ENCODE peak calls at places on chromosomes 1 and 21, in eight cellular contexts. D, U, C, H, O, F, E and K are unnamed samples.
A peak's percentile ranks its signal among the peaks of the same experiment; 100 is the strongest.

GRCh38 chr1:1212780-1213152 is 1.2 kb downstream of the TNFRSF4 start:
- DNase-seq in D (peak; percentile 75), U (peak; percentile 57), C (no peak), H (no peak), O (no peak), F (no peak), E (no peak), K (no peak)

GRCh38 chr1:245715970-245716369 is 561.2 kb downstream of the KIF26B start:
- DNase-seq in D (no peak), U (no peak), C (no peak), H (peak; percentile 32), O (no peak), F (no peak), E (no peak), K (no peak)

GRCh38 chr21:31668651-31669491 is 9.4 kb downstream of the SOD1 start:
- DNase-seq in D (no peak), U (no peak), C (no peak), H (no peak), O (no peak), F (no peak), E (no peak), K (no peak)

GRCh38 chr1:204263240-204263848 is 49.6 kb upstream of the GOLT1A start:
- DNase-seq in D (no peak), U (no peak), C (no peak), H (no peak), O (no peak), F (no peak), E (no peak), K (no peak)

GRCh38 chr1:219293440-219293839 is 119.8 kb downstream of the LYPLAL1 start:
- DNase-seq in D (no peak), U (no peak), C (no peak), H (no peak), O (no peak), F (no peak), E (no peak), K (no peak)

GRCh38 chr1:185284533-185285244 is 32.4 kb downstream of the IVNS1ABP start:
- DNase-seq in D (no peak), U (no peak), C (no peak), H (no peak), O (no peak), F (no peak), E (no peak), K (no peak)

GRCh38 chr1:118335372-118335771 is 150.3 kb upstream of the SPAG17 start:
- DNase-seq in D (no peak), U (no peak), C (no peak), H (no peak), O (no peak), F (no peak), E (no peak), K (no peak)

GRCh38 chr21:25425156-25425555 is 182.1 kb downstream of the MRPL39 start:
- DNase-seq in D (no peak), U (no peak), C (no peak), H (no peak), O (no peak), F (no peak), E (no peak), K (no peak)

GRCh38 chr1:247335871-247336270 is 4.2 kb upstream of the ZNF496 start:
- DNase-seq in D (no peak), U (no peak), C (peak; percentile 31), H (no peak), O (no peak), F (no peak), E (peak; percentile 52), K (no peak)

GRCh38 chr1:200916681-200917080 is 22.0 kb downstream of the INAVA start:
- DNase-seq in D (no peak), U (no peak), C (no peak), H (no peak), O (no peak), F (no peak), E (no peak), K (no peak)

GRCh38 chr1:39170731-39171375 is 33.6 kb upstream of the MACF1 start:
- DNase-seq in D (no peak), U (no peak), C (no peak), H (no peak), O (no peak), F (no peak), E (no peak), K (no peak)

GRCh38 chr1:246971322-246971721 is 36.5 kb downstream of the ZNF695 start:
- DNase-seq in D (peak; percentile 56), U (peak; percentile 62), C (peak; percentile 61), H (no peak), O (no peak), F (no peak), E (peak; percentile 64), K (no peak)

GRCh38 chr1:64917328-64917861 is 49.0 kb downstream of the JAK1 start:
- DNase-seq in D (peak; percentile 68), U (peak; percentile 70), C (peak; percentile 48), H (peak; percentile 94), O (peak; percentile 85), F (no peak), E (no peak), K (no peak)

GRCh38 chr1:201783572-201783971 is 45.4 kb upstream of the IPO9 start:
- DNase-seq in D (no peak), U (no peak), C (no peak), H (no peak), O (no peak), F (no peak), E (no peak), K (no peak)

GRCh38 chr1:48675251-48675650 is 101.4 kb downstream of the BEND5 start:
- DNase-seq in D (no peak), U (no peak), C (no peak), H (no peak), O (no peak), F (no peak), E (no peak), K (no peak)

GRCh38 chr1:30879940-30880339 is 28.6 kb downstream of the SDC3 start:
- DNase-seq in D (no peak), U (no peak), C (no peak), H (no peak), O (no peak), F (no peak), E (no peak), K (no peak)

GRCh38 chr1:87197156-87197555 is 131.5 kb upstream of the LMO4 start:
- DNase-seq in D (no peak), U (no peak), C (no peak), H (no peak), O (no peak), F (no peak), E (no peak), K (no peak)

GRCh38 chr1:178506177-178506576 is 6.7 kb upstream of the TEX35 start:
- DNase-seq in D (no peak), U (no peak), C (no peak), H (no peak), O (no peak), F (no peak), E (no peak), K (no peak)

GRCh38 chr1:15937706-15938168 is 38.2 kb downstream of the ZBTB17 start:
- DNase-seq in D (no peak), U (no peak), C (no peak), H (no peak), O (no peak), F (no peak), E (no peak), K (no peak)

GRCh38 chr1:180250883-180251509 is 20.9 kb downstream of the LHX4 start:
- DNase-seq in D (no peak), U (no peak), C (no peak), H (no peak), O (no peak), F (no peak), E (no peak), K (no peak)

GRCh38 chr1:214255509-214255908 is 25.4 kb upstream of the SMYD2 start:
- DNase-seq in D (no peak), U (no peak), C (no peak), H (no peak), O (no peak), F (no peak), E (no peak), K (no peak)
- TF ChIP-seq CTCF in D (no peak), U (no peak), C (no peak), H (no peak), O (no peak), F (no peak), E (no peak), K (no peak)

GRCh38 chr1:3588395-3588794 is 22.9 kb downstream of the MEGF6 start:
- DNase-seq in D (no peak), U (no peak), C (no peak), H (no peak), O (no peak), F (no peak), E (no peak), K (no peak)
- TF ChIP-seq CTCF in D (no peak), U (no peak), C (no peak), H (no peak), O (no peak), F (no peak), E (no peak), K (no peak)

DNA sequence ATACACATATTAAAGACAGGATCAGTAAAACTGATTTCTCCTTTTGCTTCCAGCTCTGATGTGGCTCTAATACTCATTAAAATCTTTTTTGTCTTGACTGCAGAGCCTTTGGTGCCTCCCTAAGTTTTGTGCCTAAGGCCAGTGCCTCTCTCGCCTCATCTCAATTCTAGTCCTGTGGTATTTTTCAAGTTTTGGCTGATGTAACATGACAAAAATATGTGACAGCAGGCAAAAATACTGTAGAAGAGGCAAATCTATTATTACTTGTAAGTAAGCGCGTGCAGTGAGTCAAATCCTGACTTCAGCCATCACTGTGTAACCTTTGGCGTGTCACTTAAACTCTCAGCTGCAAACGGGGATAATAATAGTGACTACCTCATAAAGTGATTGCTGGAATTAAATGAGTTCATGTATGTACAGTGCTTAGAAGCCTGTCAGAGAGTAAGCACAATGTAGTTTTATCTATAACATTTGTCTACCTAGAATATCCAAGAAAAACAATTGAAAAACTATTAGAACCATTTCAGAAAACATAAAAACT is 74.0 kb downstream of the MAB21L3 start:
- DNase-seq in D (no peak), U (no peak), C (no peak), H (no peak), O (no peak), F (no peak), E (no peak), K (no peak)
- TF ChIP-seq CTCF in D (no peak), U (no peak), C (no peak), H (no peak), O (no peak), F (no peak), E (no peak), K (no peak)

DNA sequence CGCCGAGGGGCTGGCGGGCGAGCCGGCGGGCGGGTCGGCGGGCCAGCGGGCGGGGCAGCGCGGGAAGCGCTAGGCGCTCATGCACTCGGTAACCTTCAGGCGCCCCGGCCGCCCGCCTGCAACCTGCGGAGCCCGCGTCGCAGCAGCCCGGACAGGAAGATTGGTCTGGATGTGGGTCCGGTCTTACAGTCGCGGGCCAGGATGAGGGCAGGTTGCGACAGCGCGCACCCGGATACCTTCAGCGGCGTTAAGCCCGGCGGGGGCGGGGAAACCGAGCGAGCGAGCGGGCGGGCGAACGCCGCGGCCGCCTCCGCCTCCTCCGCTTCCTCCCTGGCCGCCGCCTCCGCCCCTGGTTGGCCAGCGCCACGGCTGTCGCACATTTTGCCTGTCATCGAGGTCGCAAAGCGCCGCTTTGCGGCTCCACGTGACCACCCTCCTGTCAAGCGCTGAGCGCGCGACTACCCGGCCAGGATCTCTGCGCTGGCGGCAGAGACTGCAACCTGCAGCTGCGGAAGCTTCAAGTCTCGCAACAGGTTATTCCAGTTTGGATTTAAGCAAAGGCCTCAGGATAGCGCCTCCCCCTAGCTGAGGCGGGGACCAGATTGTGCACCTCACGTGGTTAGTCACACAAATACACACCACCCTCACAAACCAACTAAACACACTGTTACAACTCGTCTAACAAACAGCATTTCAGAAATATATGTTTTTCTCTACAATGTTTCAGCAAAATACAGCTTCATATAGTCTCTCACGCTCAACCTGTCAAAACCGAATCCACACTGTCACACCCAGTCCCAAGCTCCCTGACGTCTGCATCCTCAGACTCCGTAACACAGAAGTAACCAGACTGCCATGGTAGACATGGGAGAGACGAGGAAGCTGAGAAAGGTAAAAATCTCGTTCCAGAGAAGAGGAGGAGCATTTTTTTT is at the start of gene FAF1:
- DNase-seq in D (peak; percentile 96), U (peak; percentile 97), C (peak; percentile 97), H (peak; percentile 80), O (peak; percentile 99), F (peak; percentile 98), E (peak; percentile 95), K (peak; percentile 85)
- TF ChIP-seq CTCF in D (no peak), U (peak; percentile 23), C (peak; percentile 17), H (no peak), O (peak; percentile 27), F (peak; percentile 54), E (peak; percentile 67), K (no peak)